ENCODE peak calls at places on chromosomes 1 and 21, in five cellular contexts. B, K, I, S and M are unnamed samples.

GRCh38 chr1:238991730-238992490 is 394.5 kb upstream of the CHRM3 start:
- DNase-seq in B (no peak), K (no peak), I (no peak), S (no peak), M (no peak)

GRCh38 chr1:209422281-209422680 is 161.2 kb upstream of the CAMK1G start:
- DNase-seq in B (no peak), K (no peak), I (no peak), S (no peak), M (no peak)

GRCh38 chr1:20411196-20411980 is 74.6 kb downstream of the CAMK2N1 start:
- DNase-seq in B (peak; percentile 71), K (no peak), I (peak; percentile 47), S (no peak), M (no peak)

GRCh38 chr1:56411484-56412180 is 167.7 kb downstream of the PLPP3 start:
- DNase-seq in B (no peak), K (no peak), I (peak; percentile 95), S (no peak), M (no peak)

GRCh38 chr1:165288301-165289120 is 68.0 kb downstream of the LMX1A start:
- DNase-seq in B (peak; percentile 11), K (no peak), I (no peak), S (no peak), M (peak; percentile 29)

GRCh38 chr1:28170036-28170596 is 6.4 kb downstream of the PTAFR start:
- DNase-seq in B (no peak), K (no peak), I (no peak), S (no peak), M (no peak)

GRCh38 chr1:162663589-162664030 is 31.3 kb downstream of the DDR2 start:
- DNase-seq in B (no peak), K (no peak), I (peak; percentile 42), S (peak; percentile 23), M (no peak)

GRCh38 chr1:178093150-178093957 is 550 bp upstream of the RASAL2 start:
- DNase-seq in B (peak; percentile 98), K (peak; percentile 87), I (peak; percentile 96), S (peak; percentile 94), M (peak; percentile 96)

GRCh38 chr1:30286984-30287839 is 436.2 kb downstream of the MATN1 start:
- DNase-seq in B (no peak), K (peak; percentile 29), I (no peak), S (no peak), M (no peak)

GRCh38 chr1:240189386-240189989 is 97.8 kb downstream of the FMN2 start:
- DNase-seq in B (peak; percentile 40), K (peak; percentile 57), I (peak; percentile 43), S (peak; percentile 50), M (peak; percentile 47)

GRCh38 chr21:28636988-28637691 is 355.5 kb downstream of the LTN1 start:
- DNase-seq in B (no peak), K (no peak), I (peak; percentile 96), S (no peak), M (no peak)

GRCh38 chr1:20190761-20191160 is 4.4 kb upstream of the PLA2G2C start:
- DNase-seq in B (no peak), K (no peak), I (no peak), S (no peak), M (no peak)

GRCh38 chr1:163692266-163692665 is 370.5 kb downstream of the NUF2 start:
- DNase-seq in B (no peak), K (no peak), I (no peak), S (no peak), M (no peak)

GRCh38 chr1:93844262-93845045 is 34.6 kb downstream of the DNTTIP2 start:
- DNase-seq in B (peak; percentile 54), K (no peak), I (peak; percentile 83), S (peak; percentile 82), M (peak; percentile 81)

GRCh38 chr1:20102875-20103274 is 16.5 kb downstream of the PLA2G2D start:
- DNase-seq in B (no peak), K (no peak), I (no peak), S (no peak), M (no peak)

GRCh38 chr1:70090875-70091274 is 114.5 kb downstream of the LRRC40 start:
- DNase-seq in B (no peak), K (no peak), I (no peak), S (no peak), M (no peak)

GRCh38 chr1:39301606-39302005 is 97.1 kb downstream of the MACF1 start:
- DNase-seq in B (no peak), K (no peak), I (no peak), S (no peak), M (no peak)

GRCh38 chr1:53552146-53552940 is 93.1 kb downstream of the DMRTB1 start:
- DNase-seq in B (no peak), K (peak; percentile 64), I (no peak), S (no peak), M (no peak)

GRCh38 chr1:240987928-240988327 is 369.1 kb downstream of the RGS7 start:
- DNase-seq in B (no peak), K (no peak), I (no peak), S (no peak), M (no peak)

GRCh38 chr1:35031103-35031452 is 667 bp downstream of the ZMYM6 start:
- DNase-seq in B (peak; percentile 10), K (no peak), I (peak; percentile 73), S (peak; percentile 71), M (peak; percentile 64)

GRCh38 chr1:29653034-29653810 is 416.9 kb downstream of the PTPRU start:
- DNase-seq in B (no peak), K (peak; percentile 28), I (no peak), S (peak; percentile 37), M (no peak)

GRCh38 chr1:92081031-92081430 is 886 bp downstream of the BTBD8 start:
- DNase-seq in B (no peak), K (no peak), I (no peak), S (no peak), M (peak; percentile 6)

GRCh38 chr1:59026472-59026948 is 242.7 kb upstream of the JUN start:
- DNase-seq in B (no peak), K (no peak), I (no peak), S (no peak), M (no peak)

GRCh38 chr1:86758570-86758969 is 54.2 kb downstream of the SH3GLB1 start:
- DNase-seq in B (no peak), K (no peak), I (no peak), S (no peak), M (no peak)

GRCh38 chr1:222769181-222769580 is 32.2 kb downstream of the FAM177B start:
- DNase-seq in B (no peak), K (no peak), I (no peak), S (peak; percentile 32), M (peak; percentile 46)

GRCh38 chr1:118185083-118185899 is at the start of gene SPAG17:
- DNase-seq in B (peak; percentile 4), K (peak; percentile 95), I (peak; percentile 11), S (peak; percentile 93), M (peak; percentile 6)

GRCh38 chr1:196361112-196361714 is 247.0 kb downstream of the KCNT2 start:
- DNase-seq in B (no peak), K (no peak), I (no peak), S (peak; percentile 18), M (no peak)

GRCh38 chr1:37807555-37808368 is at the start of the genes C1orf122 and YRDC:
- DNase-seq in B (peak; percentile 92), K (peak; percentile 93), I (peak; percentile 93), S (peak; percentile 97), M (peak; percentile 95)
- TF ChIP-seq POLR2A in B (peak; percentile 69), K (peak; percentile 93), I (no peak), S (peak; percentile 82), M (peak; percentile 67)

GRCh38 chr1:40665335-40666171 is at the start of gene RIMS3:
- DNase-seq in B (peak; percentile 60), K (peak; percentile 99), I (peak; percentile 53), S (peak; percentile 86), M (peak; percentile 75)

GRCh38 chr1:40662864-40663263 is 2.6 kb downstream of the RIMS3 start:
- DNase-seq in B (no peak), K (no peak), I (no peak), S (no peak), M (peak; percentile 72)

GRCh38 chr1:40664791-40665190 is 691 bp downstream of the RIMS3 start:
- DNase-seq in B (no peak), K (peak; percentile 51), I (no peak), S (no peak), M (no peak)

GRCh38 chr1:40663324-40664166 is 1.9 kb downstream of the RIMS3 start:
- DNase-seq in B (no peak), K (no peak), I (no peak), S (no peak), M (peak; percentile 74)

GRCh38 chr1:40664167-40664537 is 1.3 kb downstream of the RIMS3 start:
- DNase-seq in B (no peak), K (no peak), I (no peak), S (no peak), M (peak; percentile 16)
- TF ChIP-seq MAX in B (no peak), K (no peak), I (no peak), S (no peak), M (no peak)

GRCh38 chr1:212594640-212595039 is 13.9 kb upstream of the ATF3 start:
- DNase-seq in B (no peak), K (no peak), I (no peak), S (no peak), M (no peak)

GRCh38 chr1:212595229-212595628 is 13.3 kb upstream of the ATF3 start:
- DNase-seq in B (no peak), K (no peak), I (no peak), S (no peak), M (no peak)

GRCh38 chr1:212597495-212597894 is 11.1 kb upstream of the ATF3 start:
- DNase-seq in B (no peak), K (no peak), I (no peak), S (no peak), M (no peak)

GRCh38 chr1:212596798-212597197 is 11.8 kb upstream of the ATF3 start:
- DNase-seq in B (no peak), K (no peak), I (no peak), S (no peak), M (no peak)

GRCh38 chr1:212595787-212596714 is 12.5 kb upstream of the ATF3 start:
- DNase-seq in B (peak; percentile 62), K (no peak), I (peak; percentile 96), S (peak; percentile 69), M (peak; percentile 23)
- TF ChIP-seq POLR2A in B (no peak), K (no peak), I (no peak), S (no peak), M (no peak)

GRCh38 chr1:31398246-31398645 is 14.8 kb upstream of the SERINC2 start:
- DNase-seq in B (no peak), K (no peak), I (no peak), S (no peak), M (no peak)

GRCh38 chr1:31401241-31401640 is 11.8 kb upstream of the SERINC2 start:
- DNase-seq in B (no peak), K (no peak), I (no peak), S (no peak), M (no peak)

GRCh38 chr1:31397360-31398095 is 15.5 kb upstream of the SERINC2 start:
- DNase-seq in B (no peak), K (no peak), I (no peak), S (no peak), M (peak; percentile 44)

GRCh38 chr1:31396633-31397351 is 16.2 kb upstream of the SERINC2 start:
- DNase-seq in B (no peak), K (no peak), I (no peak), S (peak; percentile 41), M (peak; percentile 95)

DNA sequence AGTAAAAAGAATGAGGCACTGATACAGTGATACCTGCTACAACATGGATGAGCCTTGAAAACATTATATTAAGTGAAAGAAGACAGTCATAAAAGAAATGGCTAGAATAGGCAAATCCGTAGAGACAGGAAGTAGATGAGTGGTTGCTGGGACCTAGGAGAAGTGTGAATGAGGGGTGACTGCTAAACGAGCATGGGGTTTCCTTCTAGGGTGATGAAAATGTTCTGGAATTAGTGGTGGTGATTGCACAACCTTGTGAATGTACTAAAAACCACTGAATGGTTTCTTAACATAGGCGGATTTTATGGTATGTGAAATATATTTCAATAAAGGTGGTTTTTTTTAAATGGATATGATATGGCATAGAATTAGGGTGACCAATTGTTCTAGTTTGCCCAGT is 12.6 kb upstream of the SERINC2 start:
- DNase-seq in B (no peak), K (no peak), I (no peak), S (no peak), M (peak; percentile 83)
- TF ChIP-seq MAX in B (no peak), K (no peak), I (no peak), S (no peak), M (no peak)